ENCODE peak calls at places on chromosomes 11 and 22, in six cellular contexts. One of them, this sample, is unnamed.

GRCh38 chr11:95723353-95723942 is 66.1 kb downstream of the FAM76B start:
- DNase-seq in amniotic stem cell: no peak
- DNase-seq in occipital lobe: no peak
- DNase-seq in DND-41: no peak
- DNase-seq in neural crest cell: no peak
- DNase-seq in GM13976: no peak
- DNase-seq in this sample: no peak

GRCh38 chr22:35114296-35114980 is 48.5 kb downstream of the ISX start:
- DNase-seq in amniotic stem cell: no peak
- DNase-seq in occipital lobe: no peak
- DNase-seq in DND-41: no peak
- DNase-seq in neural crest cell: no peak
- DNase-seq in GM13976: no peak
- DNase-seq in this sample: no peak

GRCh38 chr11:43573233-43573632 is 107.3 kb upstream of the HSD17B12 start:
- DNase-seq in amniotic stem cell: no peak
- DNase-seq in occipital lobe: no peak
- DNase-seq in DND-41: peak
- DNase-seq in neural crest cell: peak
- DNase-seq in GM13976: peak
- DNase-seq in this sample: peak

GRCh38 chr11:73195191-73196007 is 22.7 kb upstream of the P2RY2 start:
- DNase-seq in amniotic stem cell: no peak
- DNase-seq in occipital lobe: no peak
- DNase-seq in DND-41: no peak
- DNase-seq in neural crest cell: no peak
- DNase-seq in GM13976: no peak
- DNase-seq in this sample: peak

GRCh38 chr22:24063986-24064385 is 52.9 kb downstream of the CABIN1 start:
- DNase-seq in amniotic stem cell: no peak
- DNase-seq in occipital lobe: no peak
- DNase-seq in DND-41: no peak
- DNase-seq in neural crest cell: no peak
- DNase-seq in GM13976: no peak
- DNase-seq in this sample: no peak

GRCh38 chr11:9568854-9569587 is 4.4 kb upstream of the WEE1 start:
- DNase-seq in amniotic stem cell: peak
- DNase-seq in occipital lobe: no peak
- DNase-seq in DND-41: no peak
- DNase-seq in neural crest cell: no peak
- DNase-seq in GM13976: peak
- DNase-seq in this sample: peak

GRCh38 chr11:6438979-6439571 is 1.7 kb downstream of the HPX start:
- DNase-seq in amniotic stem cell: no peak
- DNase-seq in occipital lobe: peak
- DNase-seq in DND-41: peak
- DNase-seq in neural crest cell: peak
- DNase-seq in GM13976: no peak
- DNase-seq in this sample: peak

GRCh38 chr11:133681901-133682300 is 149.6 kb upstream of the OPCML start:
- DNase-seq in amniotic stem cell: no peak
- DNase-seq in occipital lobe: no peak
- DNase-seq in DND-41: no peak
- DNase-seq in neural crest cell: no peak
- DNase-seq in GM13976: no peak
- DNase-seq in this sample: no peak

GRCh38 chr11:71086687-71087258 is 165.6 kb downstream of the SHANK2 start:
- DNase-seq in amniotic stem cell: no peak
- DNase-seq in occipital lobe: no peak
- DNase-seq in DND-41: peak
- DNase-seq in neural crest cell: peak
- DNase-seq in GM13976: no peak
- DNase-seq in this sample: peak

GRCh38 chr11:64361659-64362058 is 2.7 kb downstream of the RPS6KA4 start:
- DNase-seq in amniotic stem cell: no peak
- DNase-seq in occipital lobe: no peak
- DNase-seq in DND-41: no peak
- DNase-seq in neural crest cell: no peak
- DNase-seq in GM13976: peak
- DNase-seq in this sample: no peak

GRCh38 chr22:47048123-47049077 is 285.9 kb downstream of the TBC1D22A start:
- DNase-seq in amniotic stem cell: no peak
- DNase-seq in occipital lobe: no peak
- DNase-seq in DND-41: no peak
- DNase-seq in neural crest cell: no peak
- DNase-seq in GM13976: no peak
- DNase-seq in this sample: no peak

GRCh38 chr11:109096266-109096665 is 325.7 kb upstream of the C11orf87 start:
- DNase-seq in amniotic stem cell: no peak
- DNase-seq in occipital lobe: no peak
- DNase-seq in DND-41: no peak
- DNase-seq in neural crest cell: no peak
- DNase-seq in GM13976: no peak
- DNase-seq in this sample: no peak

GRCh38 chr11:28729339-28729738 is 621.2 kb downstream of the METTL15 start:
- DNase-seq in amniotic stem cell: no peak
- DNase-seq in occipital lobe: no peak
- DNase-seq in DND-41: no peak
- DNase-seq in neural crest cell: no peak
- DNase-seq in GM13976: no peak
- DNase-seq in this sample: no peak

GRCh38 chr11:61392991-61393595 is 706 bp downstream of the TMEM216 start:
- DNase-seq in amniotic stem cell: no peak
- DNase-seq in occipital lobe: no peak
- DNase-seq in DND-41: no peak
- DNase-seq in neural crest cell: no peak
- DNase-seq in GM13976: peak
- DNase-seq in this sample: peak

GRCh38 chr11:17600316-17601205 is 53.5 kb downstream of the OTOG start:
- DNase-seq in amniotic stem cell: no peak
- DNase-seq in occipital lobe: no peak
- DNase-seq in DND-41: no peak
- DNase-seq in neural crest cell: no peak
- DNase-seq in GM13976: no peak
- DNase-seq in this sample: no peak

GRCh38 chr11:118438314-118438931 is 2.1 kb downstream of the KMT2A start:
- DNase-seq in amniotic stem cell: peak
- DNase-seq in occipital lobe: peak
- DNase-seq in DND-41: peak
- DNase-seq in neural crest cell: peak
- DNase-seq in GM13976: peak
- DNase-seq in this sample: peak

GRCh38 chr11:16182553-16182952 is 173.8 kb downstream of the SOX6 start:
- DNase-seq in amniotic stem cell: no peak
- DNase-seq in occipital lobe: no peak
- DNase-seq in DND-41: no peak
- DNase-seq in neural crest cell: no peak
- DNase-seq in GM13976: no peak
- DNase-seq in this sample: no peak

GRCh38 chr11:133118563-133119303 is 413.6 kb downstream of the OPCML start:
- DNase-seq in amniotic stem cell: no peak
- DNase-seq in occipital lobe: peak
- DNase-seq in DND-41: no peak
- DNase-seq in neural crest cell: no peak
- DNase-seq in GM13976: no peak
- DNase-seq in this sample: no peak

GRCh38 chr22:45551310-45552016 is 48.8 kb downstream of the FBLN1 start:
- DNase-seq in amniotic stem cell: no peak
- DNase-seq in occipital lobe: no peak
- DNase-seq in DND-41: no peak
- DNase-seq in neural crest cell: no peak
- DNase-seq in GM13976: no peak
- DNase-seq in this sample: no peak

GRCh38 chr11:73466643-73467042 is 90.4 kb downstream of the RELT start:
- DNase-seq in amniotic stem cell: no peak
- DNase-seq in occipital lobe: no peak
- DNase-seq in DND-41: no peak
- DNase-seq in neural crest cell: no peak
- DNase-seq in GM13976: no peak
- DNase-seq in this sample: no peak

GRCh38 chr11:117796456-117797428 is at the start of gene DSCAML1:
- DNase-seq in amniotic stem cell: no peak
- DNase-seq in occipital lobe: peak
- DNase-seq in DND-41: no peak
- DNase-seq in neural crest cell: peak
- DNase-seq in GM13976: peak
- DNase-seq in this sample: peak

GRCh38 chr11:116993599-116993998 is 104.6 kb downstream of the SIK3 start:
- DNase-seq in amniotic stem cell: no peak
- DNase-seq in occipital lobe: no peak
- DNase-seq in DND-41: no peak
- DNase-seq in neural crest cell: peak
- DNase-seq in GM13976: no peak
- DNase-seq in this sample: no peak

This sample was measured in SW480.